ENCODE peak calls at places on chromosomes 11 and 22, in five cellular contexts. P, K, M, C and R are unnamed samples.

GRCh38 chr22:45709004-45709739 is 37.5 kb downstream of the ATXN10 start:
- DNase-seq in P (no peak), K (peak), M (peak), C (no peak), R (peak)

GRCh38 chr22:26182723-26183122 is 13.5 kb downstream of the SEZ6L start:
- DNase-seq in P (no peak), K (no peak), M (no peak), C (no peak), R (no peak)

GRCh38 chr11:69791266-69791665 is 16.1 kb upstream of the FGF4 start:
- DNase-seq in P (no peak), K (no peak), M (peak), C (peak), R (peak)

GRCh38 chr22:29330291-29330690 is 14.8 kb upstream of the RASL10A start:
- DNase-seq in P (no peak), K (no peak), M (no peak), C (no peak), R (no peak)

GRCh38 chr11:110777765-110778164 is 65.5 kb upstream of the ARHGAP20 start:
- DNase-seq in P (no peak), K (no peak), M (peak), C (peak), R (peak)

GRCh38 chr11:123479048-123479837 is 49.2 kb downstream of the GRAMD1B start:
- DNase-seq in P (no peak), K (no peak), M (no peak), C (no peak), R (no peak)

GRCh38 chr11:112962854-112963367 is 1.7 kb downstream of the NCAM1 start:
- DNase-seq in P (no peak), K (no peak), M (no peak), C (no peak), R (peak)

GRCh38 chr11:20156876-20157613 is 3.2 kb downstream of the DBX1 start:
- DNase-seq in P (no peak), K (no peak), M (no peak), C (no peak), R (no peak)

GRCh38 chr11:114745150-114745671 is 66.9 kb downstream of the NXPE2 start:
- DNase-seq in P (no peak), K (no peak), M (no peak), C (no peak), R (no peak)

GRCh38 chr11:47354913-47355282 is 2.4 kb upstream of the MYBPC3 start:
- DNase-seq in P (no peak), K (peak), M (no peak), C (no peak), R (no peak)

GRCh38 chr11:69912911-69913451 is 93.8 kb upstream of the FGF3 start:
- DNase-seq in P (no peak), K (no peak), M (peak), C (no peak), R (no peak)

GRCh38 chr11:65446446-65447277 is 24.1 kb downstream of the NEAT1 start:
- DNase-seq in P (no peak), K (no peak), M (peak), C (peak), R (peak)

GRCh38 chr22:17501679-17502285 is 61.5 kb upstream of the SLC25A18 start:
- DNase-seq in P (peak), K (peak), M (peak), C (peak), R (peak)

GRCh38 chr11:2752923-2753322 is 53.1 kb upstream of the KCNQ1OT1 start:
- DNase-seq in P (no peak), K (no peak), M (peak), C (no peak), R (peak)

GRCh38 chr11:122676638-122677037 is 21.1 kb downstream of the UBASH3B start:
- DNase-seq in P (no peak), K (peak), M (no peak), C (no peak), R (no peak)

GRCh38 chr11:3096909-3097395 is 39.7 kb upstream of the CARS1 start:
- DNase-seq in P (no peak), K (no peak), M (no peak), C (no peak), R (no peak)

GRCh38 chr11:45653277-45653676 is 12.1 kb downstream of the CHST1 start:
- DNase-seq in P (no peak), K (no peak), M (no peak), C (no peak), R (no peak)

GRCh38 chr11:125941241-125941605 is 4.6 kb upstream of the VSIG10L2 start:
- DNase-seq in P (no peak), K (no peak), M (no peak), C (no peak), R (no peak)

GRCh38 chr22:39988386-39989114 is 6.2 kb upstream of the FAM83F start:
- DNase-seq in P (no peak), K (no peak), M (no peak), C (no peak), R (no peak)

GRCh38 chr11:70808686-70809375 is 410.5 kb downstream of the CTTN start:
- DNase-seq in P (no peak), K (no peak), M (no peak), C (no peak), R (no peak)

GRCh38 chr11:35962373-35963138 is 18.7 kb downstream of the LDLRAD3 start:
- DNase-seq in P (no peak), K (no peak), M (no peak), C (no peak), R (no peak)

GRCh38 chr11:8809605-8810272 is 101.2 kb upstream of the AKIP1 start:
- DNase-seq in P (no peak), K (no peak), M (no peak), C (no peak), R (peak)

GRCh38 chr11:104713366-104713765 is 184.9 kb downstream of the CASP12 start:
- DNase-seq in P (peak), K (no peak), M (peak), C (no peak), R (peak)

GRCh38 chr22:32042924-32043323 is at the start of gene SLC5A1:
- DNase-seq in P (no peak), K (no peak), M (no peak), C (no peak), R (no peak)

GRCh38 chr22:31615940-31616314 is 46.1 kb downstream of the PISD start:
- DNase-seq in P (no peak), K (no peak), M (no peak), C (no peak), R (no peak)

GRCh38 chr11:71423181-71423790 is 24.9 kb downstream of the DHCR7 start:
- DNase-seq in P (no peak), K (no peak), M (no peak), C (no peak), R (no peak)

GRCh38 chr22:17569971-17570511 is 6.7 kb downstream of the SLC25A18 start:
- DNase-seq in P (no peak), K (no peak), M (peak), C (peak), R (no peak)

GRCh38 chr11:125261471-125262087 is 97.0 kb downstream of the PKNOX2 start:
- DNase-seq in P (no peak), K (no peak), M (no peak), C (no peak), R (no peak)

GRCh38 chr11:129368889-129369672 is 6.6 kb upstream of the BARX2 start:
- DNase-seq in P (no peak), K (no peak), M (no peak), C (no peak), R (no peak)

GRCh38 chr11:110069158-110069737 is 23.9 kb upstream of the ZC3H12C start:
- DNase-seq in P (no peak), K (no peak), M (peak), C (peak), R (peak)

GRCh38 chr22:24465975-24466374 is 29.2 kb upstream of the UPB1 start:
- DNase-seq in P (no peak), K (no peak), M (no peak), C (no peak), R (no peak)

GRCh38 chr11:13551834-13552233 is 56.0 kb upstream of the PTH start:
- DNase-seq in P (no peak), K (no peak), M (no peak), C (no peak), R (no peak)

GRCh38 chr22:28943501-28943879 is 60.1 kb downstream of the ZNRF3 start:
- DNase-seq in P (no peak), K (no peak), M (no peak), C (no peak), R (no peak)

GRCh38 chr11:23078289-23078971 is 218.2 kb upstream of the CCDC179 start:
- DNase-seq in P (peak), K (no peak), M (peak), C (peak), R (peak)

GRCh38 chr11:69075421-69076128 is 26.8 kb downstream of the TPCN2 start:
- DNase-seq in P (peak), K (no peak), M (peak), C (peak), R (peak)

GRCh38 chr11:114251797-114252327 is 44.3 kb upstream of the NNMT start:
- DNase-seq in P (no peak), K (no peak), M (no peak), C (no peak), R (no peak)

GRCh38 chr22:19178659-19179471 is at the start of gene SLC25A1:
- DNase-seq in P (peak), K (peak), M (peak), C (peak), R (peak)

GRCh38 chr11:1221848-1222311 is 986 bp upstream of the MUC5B start:
- DNase-seq in P (no peak), K (no peak), M (no peak), C (no peak), R (no peak)

GRCh38 chr22:31075961-31076360 is 5.2 kb upstream of the SMTN start:
- DNase-seq in P (no peak), K (no peak), M (peak), C (no peak), R (peak)

GRCh38 chr11:11993814-11994213 is 14.6 kb downstream of the DKK3 start:
- DNase-seq in P (no peak), K (peak), M (peak), C (peak), R (peak)

GRCh38 chr11:11995601-11996000 is 12.8 kb downstream of the DKK3 start:
- DNase-seq in P (no peak), K (no peak), M (no peak), C (no peak), R (no peak)

GRCh38 chr11:11989774-11990744 is 18.4 kb downstream of the DKK3 start:
- DNase-seq in P (no peak), K (no peak), M (no peak), C (no peak), R (peak)

GRCh38 chr11:11992257-11992690 is 16.2 kb downstream of the DKK3 start:
- DNase-seq in P (no peak), K (no peak), M (no peak), C (peak), R (peak)

GRCh38 chr11:11992813-11993212 is 15.6 kb downstream of the DKK3 start:
- DNase-seq in P (no peak), K (no peak), M (no peak), C (no peak), R (no peak)
- H3K4me3 ChIP-seq in P (no peak), K (no peak), M (no peak), C (no peak), R (no peak)

GRCh38 chr11:73760680-73761402 is at the start of gene RAB6A:
- DNase-seq in P (peak), K (peak), M (peak), C (peak), R (peak)
- TF ChIP-seq CTCF in P (peak), K (no peak), M (peak), C (peak), R (peak)

GRCh38 chr11:78542007-78542406 is 32.7 kb downstream of the NARS2 start:
- DNase-seq in P (peak), K (no peak), M (peak), C (no peak), R (no peak)
- H3K4me3 ChIP-seq in P (no peak), K (no peak), M (no peak), C (no peak), R (no peak)

GRCh38 chr11:4695442-4695841 is 2.2 kb downstream of the OR51E2 start:
- DNase-seq in P (peak), K (no peak), M (peak), C (no peak), R (no peak)
- TF ChIP-seq CTCF in P (no peak), K (no peak), M (no peak), C (no peak), R (no peak)

GRCh38 chr11:67213251-67213650 is 53.0 kb upstream of the GRK2 start:
- DNase-seq in P (no peak), K (no peak), M (no peak), C (no peak), R (no peak)

DNA sequence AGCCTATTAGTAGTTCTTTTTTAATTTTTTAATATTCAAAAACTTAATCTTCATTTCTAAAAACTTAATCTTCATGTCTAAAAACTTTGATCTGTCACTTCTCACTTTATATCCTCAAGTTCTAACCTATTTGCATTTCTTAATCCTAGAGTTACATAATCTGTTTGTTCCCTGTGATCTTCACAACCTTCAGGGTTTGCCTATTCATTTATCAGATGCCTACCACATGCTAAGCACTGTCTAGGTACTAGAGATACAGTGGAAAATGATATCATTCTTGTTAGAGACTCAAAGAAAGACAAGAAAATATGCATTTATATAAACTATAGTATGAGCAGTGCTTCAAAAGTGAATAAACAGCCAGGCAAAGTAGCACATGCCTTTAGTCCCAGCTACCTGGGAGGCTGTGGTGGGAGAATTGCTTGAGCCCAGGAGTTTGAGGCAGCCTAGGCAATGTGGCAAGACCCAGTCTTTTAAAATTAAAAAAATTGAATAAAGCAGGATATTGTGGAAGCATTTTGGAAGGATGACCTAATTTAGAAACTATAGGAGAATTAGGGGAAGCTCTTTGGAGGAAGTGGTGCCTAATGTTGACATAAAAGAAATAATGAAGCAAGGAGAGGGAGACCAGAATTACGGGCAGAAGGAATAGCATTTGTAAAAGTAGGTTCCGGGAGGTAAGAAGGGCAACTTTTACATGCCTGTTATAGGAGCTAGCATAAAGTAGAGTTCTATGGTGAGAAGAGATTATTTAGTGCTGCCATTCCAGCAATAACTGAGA is 54.4 kb upstream of the GRK2 start:
- DNase-seq in P (no peak), K (no peak), M (no peak), C (no peak), R (no peak)
- H3K4me3 ChIP-seq in P (no peak), K (no peak), M (no peak), C (no peak), R (no peak)

DNA sequence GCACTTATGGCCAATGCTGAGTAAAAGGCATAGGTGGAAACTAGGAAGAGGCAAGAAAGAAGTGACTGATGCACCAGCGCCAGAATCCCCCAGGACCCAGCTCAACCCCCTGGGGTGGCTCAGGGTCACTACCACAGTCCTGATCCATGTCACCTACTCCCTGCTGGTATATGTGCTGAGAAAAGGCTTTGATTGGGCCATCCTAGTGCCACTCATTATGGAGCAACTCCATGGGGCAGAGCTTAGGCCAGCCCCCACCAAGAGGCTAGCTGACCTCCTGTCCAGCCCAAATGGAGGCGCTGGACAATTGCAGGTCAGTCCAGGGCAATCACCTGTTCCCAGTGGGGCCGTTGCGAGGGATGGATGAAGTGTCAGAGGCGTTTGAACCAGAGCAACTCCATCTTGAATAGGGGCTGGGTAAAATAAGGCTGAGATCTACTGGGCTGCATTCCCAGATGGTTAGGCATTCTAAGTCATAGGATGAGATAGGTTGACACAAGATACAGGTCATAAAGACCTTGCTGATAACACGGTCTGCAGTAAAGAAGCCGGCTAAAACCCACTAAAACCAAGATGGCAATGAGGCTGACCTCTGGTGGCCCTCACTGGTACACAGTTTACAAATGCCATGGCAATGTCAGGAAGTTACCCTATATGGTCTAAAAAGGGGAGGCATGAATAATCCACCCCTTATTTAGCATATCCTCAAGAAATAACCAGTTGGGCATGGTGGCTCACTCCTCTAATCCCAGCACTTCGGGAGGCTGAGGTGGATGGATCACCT is 20.6 kb upstream of the DAGLA start:
- DNase-seq in P (no peak), K (no peak), M (no peak), C (no peak), R (no peak)
- TF ChIP-seq CTCF in P (no peak), K (no peak), M (no peak), C (no peak), R (no peak)

DNA sequence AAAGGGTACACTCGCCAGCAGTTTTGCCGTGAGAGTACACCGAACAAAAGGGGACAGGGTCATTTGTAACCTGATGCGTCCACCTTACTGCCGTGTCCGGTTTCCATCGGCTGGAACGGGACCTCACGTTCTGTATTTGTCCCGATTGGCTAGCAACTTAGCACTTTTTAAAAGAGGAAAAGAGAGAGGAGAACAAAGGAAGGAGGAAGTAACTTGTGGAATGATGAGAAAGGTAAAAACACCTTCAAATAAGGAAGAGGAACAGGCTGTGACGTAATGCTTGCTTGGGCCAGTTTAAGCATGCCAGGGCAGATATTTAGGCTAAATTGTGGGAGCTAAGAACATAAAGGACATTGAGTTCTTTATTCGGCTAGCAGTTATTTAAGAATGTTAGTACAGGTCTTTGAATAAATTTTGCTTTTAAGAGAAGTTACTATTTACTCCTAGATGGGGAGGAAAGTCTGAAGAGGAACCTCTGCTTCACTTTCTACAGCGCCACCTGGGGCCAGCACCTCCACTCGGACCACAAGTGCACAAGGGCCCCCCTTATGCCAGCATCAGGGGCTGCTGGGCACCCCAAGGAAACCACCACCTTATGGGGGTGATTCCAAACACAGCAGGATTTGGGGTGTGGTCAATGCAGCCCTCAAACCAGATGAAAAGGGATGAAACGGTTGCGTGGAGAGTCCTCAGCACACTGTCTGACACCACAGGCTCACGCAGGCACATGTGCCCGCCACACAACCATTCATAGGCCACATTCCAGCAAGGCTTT is 5.8 kb downstream of the ARSA start:
- DNase-seq in P (no peak), K (no peak), M (no peak), C (no peak), R (no peak)
- H3K4me3 ChIP-seq in P (no peak), K (no peak), M (no peak), C (no peak), R (no peak)

GRCh38 chr22:41285441-41285819 is 557 bp downstream of the RANGAP1 start:
- DNase-seq in P (peak), K (no peak), M (peak), C (peak), R (peak)

GRCh38 chr22:41274856-41275255 is 11.1 kb downstream of the RANGAP1 start:
- DNase-seq in P (no peak), K (no peak), M (no peak), C (no peak), R (no peak)

GRCh38 chr22:41284465-41284864 is 1.5 kb downstream of the RANGAP1 start:
- DNase-seq in P (no peak), K (no peak), M (no peak), C (no peak), R (no peak)

GRCh38 chr22:41280854-41281253 is 5.1 kb downstream of the RANGAP1 start:
- DNase-seq in P (no peak), K (no peak), M (no peak), C (no peak), R (no peak)

GRCh38 chr22:41280065-41280464 is 5.9 kb downstream of the RANGAP1 start:
- DNase-seq in P (no peak), K (no peak), M (no peak), C (no peak), R (no peak)
- TF ChIP-seq CTCF in P (no peak), K (no peak), M (no peak), C (no peak), R (no peak)